ENCODE peak calls at places on chromosomes 11 and 22, in nine cellular contexts. X is brain microvascular endothelial cell; K is lung; Y is left ventricle myocardium inferior; N is fibroblast of lung; M is fibroblast of mammary gland; P is LNCaP clone FGC; V is CD8-positive, alpha-beta memory T cell; J is PC-9. L is an unnamed sample.

GRCh38 chr22:31062566-31063230 is 18.4 kb upstream of the SMTN start:
- DNase-seq in M (no peak), N (no peak), P (no peak), J (no peak), K (no peak), Y (no peak), V (no peak), X (no peak), L (no peak)

GRCh38 chr22:38338772-38339379 is 21.6 kb upstream of the CSNK1E start:
- DNase-seq in V (no peak), K (no peak), Y (no peak), P (no peak), J (no peak), M (no peak), X (no peak), N (peak), L (no peak)

GRCh38 chr11:47948137-47948536 is 32.2 kb upstream of the PTPRJ start:
- DNase-seq in N (no peak), M (no peak), P (no peak), Y (no peak), X (no peak), J (no peak), V (no peak), K (no peak), L (no peak)

GRCh38 chr11:75474878-75475766 is 42.1 kb upstream of the KLHL35 start:
- DNase-seq in X (peak), J (no peak), M (peak), Y (peak), P (no peak), K (no peak), V (peak), N (peak), L (no peak)

GRCh38 chr11:57546869-57547518 is 9.6 kb downstream of the SMTNL1 start:
- DNase-seq in V (no peak), M (peak), Y (no peak), N (peak), P (no peak), J (peak), X (peak), K (no peak), L (no peak)

GRCh38 chr11:68120212-68121066 is 749 bp downstream of the CHKA start:
- DNase-seq in Y (peak), V (peak), K (no peak), J (peak), P (no peak), N (peak), M (peak), X (no peak), L (no peak)

GRCh38 chr11:17423533-17424310 is 35.3 kb upstream of the KCNJ11 start:
- DNase-seq in P (no peak), M (no peak), K (no peak), X (no peak), J (no peak), V (no peak), Y (no peak), N (no peak), L (no peak)

GRCh38 chr11:73404048-73404447 is 27.8 kb downstream of the RELT start:
- DNase-seq in N (peak), M (peak), V (no peak), K (peak), P (peak), Y (peak), X (peak), J (peak), L (no peak)

GRCh38 chr22:48807155-48807554 is 1020.5 kb downstream of the BRD1 start:
- DNase-seq in Y (no peak), X (no peak), P (no peak), M (no peak), V (no peak), N (no peak), J (no peak), K (no peak), L (no peak)

GRCh38 chr11:6663794-6664478 is 8.3 kb upstream of the DCHS1 start:
- DNase-seq in J (no peak), P (no peak), K (no peak), V (no peak), M (no peak), X (no peak), N (no peak), Y (no peak), L (no peak)

GRCh38 chr11:134791102-134791501 is 379.1 kb upstream of the B3GAT1 start:
- DNase-seq in P (no peak), X (no peak), J (no peak), V (no peak), N (no peak), M (no peak), Y (no peak), K (no peak), L (no peak)

GRCh38 chr11:73889019-73889418 is 12.2 kb downstream of the PAAF1 start:
- DNase-seq in J (no peak), Y (no peak), X (no peak), M (peak), V (no peak), K (no peak), N (peak), P (no peak), L (no peak)

GRCh38 chr11:2122907-2123627 is 16.1 kb downstream of the IGF2 start:
- DNase-seq in M (no peak), X (no peak), V (no peak), Y (no peak), J (no peak), K (no peak), N (no peak), P (no peak), L (no peak)

GRCh38 chr22:46051646-46052045 is 74.7 kb upstream of the WNT7B start:
- DNase-seq in N (no peak), X (no peak), K (no peak), P (no peak), Y (peak), M (no peak), J (no peak), V (no peak), L (no peak)

GRCh38 chr11:45082744-45083543 is 63.5 kb upstream of the PRDM11 start:
- DNase-seq in N (no peak), M (no peak), J (no peak), Y (no peak), K (no peak), V (peak), P (no peak), X (no peak), L (no peak)

GRCh38 chr22:29030618-29031235 is 30.9 kb downstream of the C22orf31 start:
- DNase-seq in M (peak), X (peak), Y (peak), K (peak), J (peak), P (peak), N (peak), V (no peak), L (peak)

GRCh38 chr11:120839201-120839600 is 184.7 kb upstream of the TBCEL start:
- DNase-seq in N (no peak), J (no peak), K (no peak), P (no peak), M (no peak), V (no peak), X (no peak), Y (no peak), L (no peak)

GRCh38 chr22:38874529-38875222 is 2.7 kb upstream of the CBX6 start:
- DNase-seq in M (no peak), P (no peak), J (no peak), X (no peak), K (no peak), V (no peak), N (no peak), Y (no peak), L (no peak)

GRCh38 chr11:8082391-8083087 is 1.5 kb downstream of the TUB start:
- DNase-seq in J (no peak), K (no peak), P (no peak), M (peak), X (no peak), V (no peak), N (no peak), Y (no peak), L (no peak)

GRCh38 chr11:30479899-30480298 is 106.3 kb downstream of the MPPED2 start:
- DNase-seq in P (no peak), K (no peak), X (no peak), N (no peak), J (no peak), V (no peak), Y (no peak), M (no peak), L (no peak)

GRCh38 chr11:119389611-119390254 is 8.2 kb upstream of the USP2 start:
- DNase-seq in M (no peak), X (no peak), Y (no peak), P (no peak), K (no peak), J (no peak), V (no peak), N (no peak), L (no peak)

GRCh38 chr11:112279901-112280267 is 19.2 kb upstream of the PLET1 start:
- DNase-seq in J (peak), M (peak), Y (peak), P (no peak), V (peak), K (peak), N (peak), X (peak), L (no peak)

GRCh38 chr11:76782526-76783293 is 446 bp upstream of the TSKU start:
- DNase-seq in P (peak), V (no peak), K (peak), N (peak), Y (peak), J (peak), M (peak), X (peak), L (peak)

GRCh38 chr11:12848413-12848812 is 160.7 kb upstream of the RASSF10 start:
- DNase-seq in N (no peak), X (no peak), J (no peak), M (no peak), P (no peak), K (no peak), Y (no peak), V (no peak), L (no peak)

DNA sequence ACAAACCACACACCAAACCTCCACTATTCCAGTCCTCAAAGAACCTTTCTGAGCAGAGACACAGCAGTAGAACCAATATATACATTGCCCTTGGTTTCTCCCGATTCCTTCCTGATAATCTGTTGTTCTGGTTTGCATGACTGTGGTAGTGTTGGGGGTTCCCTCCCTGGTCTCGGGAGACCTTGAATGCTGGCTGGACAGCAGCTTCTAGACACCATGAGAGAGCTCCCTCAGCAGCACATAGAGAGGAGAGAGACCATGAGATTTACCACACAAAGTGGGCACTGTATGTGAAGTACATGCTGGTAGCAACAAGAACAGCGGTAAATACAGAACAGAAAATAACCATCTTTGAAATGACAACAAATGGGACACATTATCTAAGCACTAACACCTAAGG is 2.6 kb downstream of the C11orf91 start:
- DNase-seq in V (no peak), N (no peak), P (no peak), Y (no peak), M (no peak), K (no peak), X (no peak), J (no peak), L (no peak)
- H3K4me3 ChIP-seq in V (no peak), N (no peak), P (no peak), Y (no peak), M (no peak), K (no peak), X (no peak), J (no peak), L (no peak)

GRCh38 chr11:104690243-104690642 is 208.0 kb downstream of the CASP12 start:
- DNase-seq in X (no peak), K (no peak), N (no peak), J (no peak), Y (no peak), P (no peak), V (no peak), M (peak), L (no peak)
- H3K4me3 ChIP-seq in X (no peak), K (no peak), N (no peak), J (no peak), Y (no peak), P (no peak), V (no peak), M (no peak), L (no peak)

GRCh38 chr22:43848366-43849171 is 13.7 kb downstream of the SULT4A1 start:
- DNase-seq in Y (peak), V (no peak), N (peak), X (no peak), M (peak), K (no peak), J (no peak), P (no peak), L (no peak)
- H3K4me3 ChIP-seq in Y (no peak), V (no peak), N (no peak), X (no peak), M (no peak), K (no peak), J (no peak), P (no peak), L (no peak)

GRCh38 chr11:38131535-38131934 is 1533.5 kb upstream of the RAG2 start:
- DNase-seq in K (no peak), M (no peak), P (no peak), V (no peak), J (no peak), N (no peak), X (no peak), Y (no peak), L (no peak)
- H3K4me3 ChIP-seq in K (no peak), M (no peak), P (no peak), V (no peak), J (no peak), N (no peak), X (no peak), Y (no peak), L (no peak)